ENCODE peak calls at places on chromosomes 3 and 15, in seven cellular contexts. One of them, this sample, is unnamed.

GRCh38 chr3:42071720-42072582 is 19.2 kb upstream of the TRAK1 start:
- DNase-seq in GM10248: peak
- DNase-seq in GM12865: peak
- DNase-seq in progenitor cell of endocrine pancreas: no peak
- DNase-seq in astrocyte of the spinal cord: peak
- DNase-seq in GM13977: no peak
- DNase-seq in type B pancreatic cell: no peak
- DNase-seq in this sample: peak

GRCh38 chr15:50773389-50773788 is 7.9 kb upstream of the SPPL2A start:
- DNase-seq in type B pancreatic cell: no peak
- DNase-seq in progenitor cell of endocrine pancreas: no peak
- DNase-seq in GM10248: no peak
- DNase-seq in GM13977: no peak
- DNase-seq in astrocyte of the spinal cord: no peak
- DNase-seq in GM12865: no peak
- DNase-seq in this sample: no peak

GRCh38 chr3:135229018-135229495 is 434.0 kb downstream of the EPHB1 start:
- DNase-seq in type B pancreatic cell: no peak
- DNase-seq in GM10248: no peak
- DNase-seq in progenitor cell of endocrine pancreas: no peak
- DNase-seq in GM13977: no peak
- DNase-seq in astrocyte of the spinal cord: no peak
- DNase-seq in GM12865: no peak
- DNase-seq in this sample: peak

GRCh38 chr15:57758556-57758955 is 52.0 kb downstream of the POLR2M start:
- DNase-seq in astrocyte of the spinal cord: no peak
- DNase-seq in type B pancreatic cell: no peak
- DNase-seq in GM13977: no peak
- DNase-seq in GM10248: no peak
- DNase-seq in GM12865: no peak
- DNase-seq in progenitor cell of endocrine pancreas: no peak
- DNase-seq in this sample: no peak

GRCh38 chr3:183975981-183976662 is 41.6 kb downstream of the ABCC5 start:
- DNase-seq in GM10248: no peak
- DNase-seq in astrocyte of the spinal cord: peak
- DNase-seq in type B pancreatic cell: no peak
- DNase-seq in progenitor cell of endocrine pancreas: no peak
- DNase-seq in GM13977: no peak
- DNase-seq in GM12865: no peak
- DNase-seq in this sample: no peak

GRCh38 chr3:20041197-20041780 is 1.0 kb downstream of the KAT2B start:
- DNase-seq in astrocyte of the spinal cord: peak
- DNase-seq in progenitor cell of endocrine pancreas: peak
- DNase-seq in GM10248: peak
- DNase-seq in GM12865: peak
- DNase-seq in type B pancreatic cell: peak
- DNase-seq in GM13977: peak
- DNase-seq in this sample: peak

GRCh38 chr3:132261501-132261900 is 55.7 kb upstream of the ACP3 start:
- DNase-seq in GM10248: no peak
- DNase-seq in GM12865: no peak
- DNase-seq in astrocyte of the spinal cord: no peak
- DNase-seq in GM13977: no peak
- DNase-seq in type B pancreatic cell: no peak
- DNase-seq in progenitor cell of endocrine pancreas: no peak
- DNase-seq in this sample: no peak

GRCh38 chr3:108389361-108389760 is 93.0 kb downstream of the HHLA2 start:
- DNase-seq in GM10248: no peak
- DNase-seq in GM12865: peak
- DNase-seq in type B pancreatic cell: no peak
- DNase-seq in astrocyte of the spinal cord: no peak
- DNase-seq in progenitor cell of endocrine pancreas: no peak
- DNase-seq in GM13977: no peak
- DNase-seq in this sample: no peak

GRCh38 chr3:72961766-72962165 is 34.8 kb upstream of the PPP4R2 start:
- DNase-seq in astrocyte of the spinal cord: no peak
- DNase-seq in progenitor cell of endocrine pancreas: no peak
- DNase-seq in GM10248: no peak
- DNase-seq in GM13977: no peak
- DNase-seq in type B pancreatic cell: no peak
- DNase-seq in GM12865: no peak
- DNase-seq in this sample: no peak

GRCh38 chr15:50116477-50116876 is 2.6 kb downstream of the ATP8B4 start:
- DNase-seq in astrocyte of the spinal cord: peak
- DNase-seq in type B pancreatic cell: no peak
- DNase-seq in progenitor cell of endocrine pancreas: no peak
- DNase-seq in GM13977: no peak
- DNase-seq in GM10248: peak
- DNase-seq in GM12865: peak
- DNase-seq in this sample: no peak

GRCh38 chr3:127781411-127782001 is 40.8 kb downstream of the MGLL start:
- DNase-seq in type B pancreatic cell: no peak
- DNase-seq in progenitor cell of endocrine pancreas: no peak
- DNase-seq in GM12865: no peak
- DNase-seq in GM10248: no peak
- DNase-seq in GM13977: no peak
- DNase-seq in astrocyte of the spinal cord: peak
- DNase-seq in this sample: no peak

GRCh38 chr3:13353936-13354542 is 66.1 kb downstream of the NUP210 start:
- DNase-seq in GM12865: no peak
- DNase-seq in GM13977: no peak
- DNase-seq in progenitor cell of endocrine pancreas: no peak
- DNase-seq in astrocyte of the spinal cord: no peak
- DNase-seq in type B pancreatic cell: no peak
- DNase-seq in GM10248: no peak
- DNase-seq in this sample: no peak

GRCh38 chr3:184942735-184943134 is 130.8 kb downstream of the VPS8 start:
- DNase-seq in type B pancreatic cell: no peak
- DNase-seq in progenitor cell of endocrine pancreas: no peak
- DNase-seq in GM12865: no peak
- DNase-seq in GM10248: peak
- DNase-seq in GM13977: no peak
- DNase-seq in astrocyte of the spinal cord: no peak
- DNase-seq in this sample: no peak

DNA sequence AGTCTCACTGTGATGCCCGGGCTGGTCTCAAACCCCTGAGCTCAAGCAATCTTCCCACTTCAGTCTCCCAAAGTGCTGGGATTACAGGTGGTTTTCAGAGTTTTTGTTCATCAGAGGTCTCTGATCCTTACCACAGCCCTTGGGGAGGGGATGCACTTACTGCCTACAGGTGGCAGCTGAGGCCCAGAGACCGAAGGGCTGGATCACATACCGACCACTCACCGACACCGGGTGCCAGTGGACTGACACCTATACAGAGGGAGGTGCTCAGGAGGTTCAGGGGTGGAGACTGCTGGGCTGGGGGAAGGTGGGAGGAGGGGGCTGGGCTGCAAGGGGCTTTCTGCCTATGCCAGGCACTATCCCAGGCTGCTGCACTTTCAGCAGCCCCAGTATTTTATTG is 19.5 kb downstream of the DUSP7 start:
- DNase-seq in progenitor cell of endocrine pancreas: no peak
- DNase-seq in GM13977: no peak
- DNase-seq in GM10248: no peak
- DNase-seq in astrocyte of the spinal cord: no peak
- DNase-seq in GM12865: no peak
- DNase-seq in type B pancreatic cell: no peak
- DNase-seq in this sample: no peak
- TF ChIP-seq CTCF in progenitor cell of endocrine pancreas: peak
- TF ChIP-seq CTCF in GM13977: no peak
- TF ChIP-seq CTCF in GM10248: no peak
- TF ChIP-seq CTCF in astrocyte of the spinal cord: no peak
- TF ChIP-seq CTCF in GM12865: no peak
- TF ChIP-seq CTCF in type B pancreatic cell: no peak
- TF ChIP-seq CTCF in this sample: no peak

GRCh38 chr15:62619105-62619504 is 423.4 kb upstream of the TPM1 start:
- DNase-seq in GM12865: no peak
- DNase-seq in type B pancreatic cell: no peak
- DNase-seq in progenitor cell of endocrine pancreas: no peak
- DNase-seq in GM13977: no peak
- DNase-seq in astrocyte of the spinal cord: no peak
- DNase-seq in GM10248: no peak
- DNase-seq in this sample: no peak
- TF ChIP-seq CTCF in GM12865: no peak
- TF ChIP-seq CTCF in type B pancreatic cell: no peak
- TF ChIP-seq CTCF in progenitor cell of endocrine pancreas: no peak
- TF ChIP-seq CTCF in GM13977: no peak
- TF ChIP-seq CTCF in astrocyte of the spinal cord: no peak
- TF ChIP-seq CTCF in GM10248: no peak
- TF ChIP-seq CTCF in this sample: no peak

GRCh38 chr3:59424268-59425010 is 374.6 kb upstream of the CFAP20DC start:
- DNase-seq in GM12865: peak
- DNase-seq in progenitor cell of endocrine pancreas: no peak
- DNase-seq in GM13977: peak
- DNase-seq in type B pancreatic cell: no peak
- DNase-seq in astrocyte of the spinal cord: peak
- DNase-seq in GM10248: no peak
- DNase-seq in this sample: no peak
- TF ChIP-seq CTCF in GM12865: no peak
- TF ChIP-seq CTCF in progenitor cell of endocrine pancreas: no peak
- TF ChIP-seq CTCF in GM13977: no peak
- TF ChIP-seq CTCF in type B pancreatic cell: no peak
- TF ChIP-seq CTCF in astrocyte of the spinal cord: no peak
- TF ChIP-seq CTCF in GM10248: no peak
- TF ChIP-seq CTCF in this sample: no peak

GRCh38 chr15:88684345-88684744 is 45.5 kb downstream of the ISG20 start:
- DNase-seq in GM13977: no peak
- DNase-seq in GM10248: no peak
- DNase-seq in type B pancreatic cell: no peak
- DNase-seq in progenitor cell of endocrine pancreas: no peak
- DNase-seq in astrocyte of the spinal cord: no peak
- DNase-seq in GM12865: no peak
- DNase-seq in this sample: no peak

GRCh38 chr15:88678755-88679154 is 39.9 kb downstream of the ISG20 start:
- DNase-seq in type B pancreatic cell: no peak
- DNase-seq in GM10248: no peak
- DNase-seq in progenitor cell of endocrine pancreas: no peak
- DNase-seq in GM12865: no peak
- DNase-seq in GM13977: no peak
- DNase-seq in astrocyte of the spinal cord: no peak
- DNase-seq in this sample: no peak

GRCh38 chr15:88681610-88682221 is 42.9 kb downstream of the ISG20 start:
- DNase-seq in type B pancreatic cell: no peak
- DNase-seq in progenitor cell of endocrine pancreas: no peak
- DNase-seq in astrocyte of the spinal cord: no peak
- DNase-seq in GM13977: no peak
- DNase-seq in GM10248: no peak
- DNase-seq in GM12865: no peak
- DNase-seq in this sample: no peak

GRCh38 chr15:88674661-88675060 is 35.8 kb downstream of the ISG20 start:
- DNase-seq in GM10248: no peak
- DNase-seq in GM13977: no peak
- DNase-seq in astrocyte of the spinal cord: no peak
- DNase-seq in type B pancreatic cell: no peak
- DNase-seq in progenitor cell of endocrine pancreas: no peak
- DNase-seq in GM12865: no peak
- DNase-seq in this sample: no peak

DNA sequence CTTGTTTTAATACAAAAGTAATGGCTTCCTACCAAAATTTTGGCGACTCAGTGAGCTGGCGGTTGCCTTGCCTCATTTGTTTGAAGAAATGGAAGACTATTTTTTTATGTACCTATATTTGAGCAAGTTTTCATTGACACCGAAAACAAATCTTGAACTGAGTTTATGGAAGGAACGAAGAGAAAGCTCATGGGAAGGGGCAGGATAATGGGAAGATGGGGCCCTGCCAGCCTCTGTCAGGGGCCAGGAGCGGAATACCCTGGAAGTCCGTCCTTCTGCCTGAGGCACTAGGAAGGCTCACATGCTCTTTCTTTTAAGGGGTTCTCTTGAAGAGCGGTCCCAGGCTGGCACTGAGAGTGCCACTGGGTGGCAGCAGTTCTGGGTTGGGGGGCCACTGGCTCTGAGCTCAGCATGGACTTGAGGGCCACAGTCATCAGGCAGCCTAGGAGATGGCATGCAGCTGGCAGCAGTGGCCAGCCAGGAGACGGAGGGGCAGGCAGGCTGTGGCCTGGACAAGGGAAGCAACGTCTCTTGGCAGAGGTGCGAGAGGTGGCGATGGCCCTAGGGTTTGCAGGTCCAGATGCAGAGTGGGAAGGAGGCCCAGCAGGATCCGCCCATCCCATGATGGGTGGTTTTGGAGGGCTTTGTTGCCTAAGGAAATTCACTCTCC is 41.6 kb downstream of the ISG20 start:
- DNase-seq in type B pancreatic cell: no peak
- DNase-seq in GM10248: no peak
- DNase-seq in astrocyte of the spinal cord: no peak
- DNase-seq in GM13977: no peak
- DNase-seq in GM12865: no peak
- DNase-seq in progenitor cell of endocrine pancreas: no peak
- DNase-seq in this sample: no peak
- TF ChIP-seq CTCF in type B pancreatic cell: no peak
- TF ChIP-seq CTCF in GM10248: no peak
- TF ChIP-seq CTCF in astrocyte of the spinal cord: no peak
- TF ChIP-seq CTCF in GM13977: no peak
- TF ChIP-seq CTCF in GM12865: no peak
- TF ChIP-seq CTCF in progenitor cell of endocrine pancreas: no peak
- TF ChIP-seq CTCF in this sample: no peak

GRCh38 chr15:101028772-101029438 is 109.7 kb downstream of the LRRK1 start:
- DNase-seq in GM10248: no peak
- DNase-seq in astrocyte of the spinal cord: no peak
- DNase-seq in progenitor cell of endocrine pancreas: no peak
- DNase-seq in GM12865: no peak
- DNase-seq in type B pancreatic cell: peak
- DNase-seq in GM13977: no peak
- DNase-seq in this sample: peak
- TF ChIP-seq CTCF in GM10248: no peak
- TF ChIP-seq CTCF in astrocyte of the spinal cord: no peak
- TF ChIP-seq CTCF in progenitor cell of endocrine pancreas: peak
- TF ChIP-seq CTCF in GM12865: no peak
- TF ChIP-seq CTCF in type B pancreatic cell: no peak
- TF ChIP-seq CTCF in GM13977: no peak
- TF ChIP-seq CTCF in this sample: no peak

GRCh38 chr3:1692428-1692827 is 406.2 kb upstream of the CNTN4 start:
- DNase-seq in GM13977: no peak
- DNase-seq in astrocyte of the spinal cord: no peak
- DNase-seq in progenitor cell of endocrine pancreas: no peak
- DNase-seq in type B pancreatic cell: no peak
- DNase-seq in GM12865: no peak
- DNase-seq in GM10248: no peak
- DNase-seq in this sample: no peak

GRCh38 chr3:1696654-1697275 is 401.9 kb upstream of the CNTN4 start:
- DNase-seq in type B pancreatic cell: no peak
- DNase-seq in astrocyte of the spinal cord: no peak
- DNase-seq in progenitor cell of endocrine pancreas: no peak
- DNase-seq in GM13977: no peak
- DNase-seq in GM10248: no peak
- DNase-seq in GM12865: no peak
- DNase-seq in this sample: no peak

GRCh38 chr3:1693145-1693544 is 405.5 kb upstream of the CNTN4 start:
- DNase-seq in progenitor cell of endocrine pancreas: no peak
- DNase-seq in GM10248: no peak
- DNase-seq in GM12865: no peak
- DNase-seq in type B pancreatic cell: no peak
- DNase-seq in astrocyte of the spinal cord: no peak
- DNase-seq in GM13977: no peak
- DNase-seq in this sample: no peak
- TF ChIP-seq CTCF in progenitor cell of endocrine pancreas: no peak
- TF ChIP-seq CTCF in GM10248: no peak
- TF ChIP-seq CTCF in GM12865: no peak
- TF ChIP-seq CTCF in type B pancreatic cell: no peak
- TF ChIP-seq CTCF in astrocyte of the spinal cord: no peak
- TF ChIP-seq CTCF in GM13977: no peak
- TF ChIP-seq CTCF in this sample: no peak